ENCODE peak calls at places on chromosomes 5 and 9, in ten cellular contexts. T, B, S, U, N, V, Y, A, K and P are unnamed samples.
A peak's percentile ranks its signal among the peaks of the same experiment; 100 is the strongest.

GRCh38 chr5:60334281-60334713 is 365.7 kb downstream of the DEPDC1B start:
- DNase-seq in N (no peak), K (no peak), T (no peak), S (peak; percentile 93), A (no peak), B (no peak), V (no peak), U (no peak), Y (no peak), P (no peak)

GRCh38 chr9:116813029-116813295 is 125.9 kb downstream of the TRIM32 start:
- DNase-seq in V (no peak), S (no peak), N (no peak), K (no peak), T (no peak), B (no peak), A (no peak), U (no peak), Y (no peak), P (no peak)

GRCh38 chr9:4334439-4334838 is 34.6 kb upstream of the GLIS3 start:
- DNase-seq in T (peak; percentile 73), K (no peak), Y (no peak), N (peak; percentile 65), U (no peak), V (no peak), A (no peak), S (peak; percentile 95), B (no peak), P (no peak)

GRCh38 chr5:179866241-179867078 is 7.8 kb upstream of the MRNIP start:
- DNase-seq in V (no peak), S (peak; percentile 9), N (no peak), T (no peak), B (peak; percentile 45), U (no peak), A (no peak), K (no peak), Y (no peak), P (no peak)

GRCh38 chr9:110180713-110181434 is 27.1 kb downstream of the C9orf152 start:
- DNase-seq in A (no peak), B (no peak), U (no peak), T (no peak), K (no peak), Y (no peak), S (peak; percentile 71), V (no peak), N (no peak), P (no peak)

GRCh38 chr5:29382735-29383280 is 1810.7 kb upstream of the CDH6 start:
- DNase-seq in Y (no peak), S (peak; percentile 59), N (no peak), V (no peak), B (no peak), U (no peak), T (no peak), A (no peak), K (no peak), P (no peak)

GRCh38 chr9:31119882-31120481 is 1264.5 kb upstream of the ACO1 start:
- DNase-seq in K (peak; percentile 32), U (peak; percentile 35), A (peak; percentile 7), Y (no peak), S (peak; percentile 31), B (peak; percentile 2), T (peak; percentile 31), N (peak; percentile 38), V (no peak), P (no peak)

GRCh38 chr5:134252671-134253070 is 26.8 kb upstream of the PPP2CA start:
- DNase-seq in S (peak; percentile 92), A (no peak), B (no peak), U (no peak), N (no peak), T (no peak), Y (no peak), V (no peak), K (no peak), P (no peak)

GRCh38 chr9:120351106-120351505 is 228.9 kb downstream of the CDK5RAP2 start:
- DNase-seq in Y (no peak), B (no peak), U (no peak), A (no peak), T (no peak), K (no peak), N (no peak), V (no peak), S (no peak), P (no peak)

GRCh38 chr5:103942587-103943186 is 380.1 kb upstream of the NUDT12 start:
- DNase-seq in N (no peak), T (no peak), B (peak; percentile 17), S (peak; percentile 30), Y (no peak), V (no peak), A (no peak), U (no peak), K (no peak), P (no peak)

GRCh38 chr9:113345165-113345564 is 4.2 kb upstream of the BSPRY start:
- DNase-seq in T (no peak), B (no peak), S (no peak), A (no peak), K (no peak), N (no peak), V (no peak), Y (no peak), U (no peak), P (no peak)

GRCh38 chr9:123445981-123446610 is 90.1 kb downstream of the CRB2 start:
- DNase-seq in K (no peak), Y (no peak), T (peak; percentile 35), V (peak; percentile 56), N (no peak), U (peak; percentile 24), S (no peak), A (no peak), B (no peak), P (no peak)

GRCh38 chr9:10250200-10250599 is 362.6 kb downstream of the PTPRD start:
- DNase-seq in A (no peak), V (no peak), T (no peak), K (no peak), U (no peak), B (no peak), N (no peak), S (no peak), Y (no peak), P (no peak)

GRCh38 chr5:155254399-155254798 is 240.8 kb downstream of the KIF4B start:
- DNase-seq in N (no peak), S (peak; percentile 36), Y (no peak), K (no peak), V (no peak), U (no peak), A (no peak), B (no peak), T (no peak), P (no peak)

GRCh38 chr9:4262735-4263141 is 37.1 kb downstream of the GLIS3 start:
- DNase-seq in S (peak; percentile 98), A (no peak), T (no peak), V (no peak), Y (no peak), K (no peak), N (no peak), B (no peak), U (no peak), P (no peak)